ENCODE peak calls at places on chromosomes 11 and 22, in four cellular contexts. E is upper lobe of left lung, F is GM23338, Y is breast epithelium. I is an unnamed sample.
A peak's percentile ranks its signal among the peaks of the same experiment; 100 is the strongest.

GRCh38 chr22:45127866-45128265 is 35.9 kb upstream of the NUP50 start:
- DNase-seq in E (no peak), Y (no peak), F (no peak), I (no peak)

GRCh38 chr11:46039990-46040389 is 81.3 kb downstream of the PHF21A start:
- DNase-seq in E (no peak), Y (no peak), F (no peak), I (no peak)

GRCh38 chr11:117315285-117316196 is 515 bp downstream of the BACE1 start:
- DNase-seq in Y (no peak), E (peak; percentile 92), F (peak; percentile 25), I (no peak)

GRCh38 chr11:26964335-26964734 is 29.6 kb upstream of the FIBIN start:
- DNase-seq in F (no peak), Y (no peak), E (no peak), I (no peak)

GRCh38 chr11:61127991-61128390 is 25.7 kb downstream of the CD5 start:
- DNase-seq in Y (no peak), E (no peak), F (no peak), I (no peak)

GRCh38 chr11:18394928-18395734 is 768 bp downstream of the LDHA start:
- DNase-seq in Y (no peak), F (peak; percentile 40), E (no peak), I (no peak)

GRCh38 chr22:41668971-41669911 is 19.4 kb downstream of the SNU13 start:
- DNase-seq in E (peak; percentile 20), Y (no peak), F (no peak), I (no peak)

GRCh38 chr11:59173964-59174663 is 2.2 kb downstream of the DTX4 start:
- DNase-seq in F (peak; percentile 86), E (no peak), Y (no peak), I (no peak)

GRCh38 chr11:64021742-64022067 is 14.0 kb upstream of the FLRT1 start:
- DNase-seq in F (peak; percentile 60), Y (no peak), E (no peak), I (no peak)

GRCh38 chr22:19448739-19449421 is 1.4 kb upstream of the C22orf39 start:
- DNase-seq in Y (no peak), E (no peak), F (no peak), I (no peak)

GRCh38 chr22:29267858-29268510 is at the start of the genes EWSR1 and RHBDD3:
- DNase-seq in E (peak; percentile 99), F (peak; percentile 95), Y (peak; percentile 94), I (peak; percentile 90)

GRCh38 chr11:118232659-118233058 is 7.8 kb upstream of the JAML start:
- DNase-seq in E (no peak), Y (no peak), F (no peak), I (no peak)

GRCh38 chr11:46253258-46254134 is 24.0 kb upstream of the CREB3L1 start:
- DNase-seq in F (no peak), Y (no peak), E (no peak), I (no peak)

GRCh38 chr22:19086944-19087343 is 35.3 kb downstream of the DGCR2 start:
- DNase-seq in Y (no peak), F (no peak), E (no peak), I (no peak)

GRCh38 chr22:30304495-30305244 is 15.4 kb upstream of the CASTOR1 start:
- DNase-seq in Y (no peak), F (no peak), E (no peak), I (no peak)

GRCh38 chr11:130839950-130840666 is 76.2 kb downstream of the SNX19 start:
- DNase-seq in Y (no peak), F (no peak), E (no peak), I (no peak)

GRCh38 chr11:24861440-24861839 is 364.6 kb downstream of the LUZP2 start:
- DNase-seq in E (no peak), F (peak; percentile 7), Y (no peak), I (no peak)

GRCh38 chr11:12827929-12828812 is 153.9 kb downstream of the TEAD1 start:
- DNase-seq in Y (peak; percentile 60), E (no peak), F (peak; percentile 76), I (no peak)

GRCh38 chr11:78381867-78382266 is 35.8 kb downstream of the GAB2 start:
- DNase-seq in E (no peak), Y (no peak), F (no peak), I (no peak)

GRCh38 chr11:76234704-76235232 is 28.5 kb upstream of the WNT11 start:
- DNase-seq in E (peak; percentile 86), Y (no peak), F (no peak), I (peak; percentile 7)

GRCh38 chr11:74672956-74673895 is 58.0 kb downstream of the CHRDL2 start:
- DNase-seq in E (no peak), F (no peak), Y (peak; percentile 53), I (peak; percentile 64)

GRCh38 chr11:1171985-1172728 is 14.4 kb downstream of the MUC5AC start:
- DNase-seq in F (no peak), E (peak; percentile 63), Y (no peak), I (no peak)

GRCh38 chr11:33842236-33842915 is 49.5 kb downstream of the LMO2 start:
- DNase-seq in Y (no peak), F (peak; percentile 22), E (no peak), I (no peak)

GRCh38 chr22:47200273-47201051 is 438.0 kb downstream of the TBC1D22A start:
- DNase-seq in F (no peak), E (peak; percentile 70), Y (no peak), I (no peak)

GRCh38 chr11:100682247-100682969 is 4.7 kb upstream of the ARHGAP42 start:
- DNase-seq in Y (no peak), F (peak; percentile 56), E (no peak), I (no peak)

GRCh38 chr11:32881286-32881685 is 11.3 kb upstream of the QSER1 start:
- DNase-seq in E (no peak), F (no peak), Y (no peak), I (no peak)

GRCh38 chr11:125593113-125593761 is 585 bp downstream of the STT3A start:
- DNase-seq in F (peak; percentile 64), E (no peak), Y (no peak), I (no peak)

GRCh38 chr11:130583866-130584265 is 135.4 kb downstream of the ADAMTS15 start:
- DNase-seq in Y (no peak), E (no peak), F (no peak), I (no peak)

GRCh38 chr22:24390576-24390975 is 36.8 kb upstream of the ADORA2A start:
- DNase-seq in F (no peak), E (no peak), Y (no peak), I (no peak)

GRCh38 chr22:24392218-24392931 is 35.0 kb upstream of the ADORA2A start:
- DNase-seq in E (no peak), F (no peak), Y (no peak), I (no peak)

GRCh38 chr22:24391836-24392217 is 35.6 kb upstream of the ADORA2A start:
- DNase-seq in E (no peak), Y (no peak), F (no peak), I (no peak)

GRCh38 chr22:24389680-24390079 is 37.7 kb upstream of the ADORA2A start:
- DNase-seq in E (no peak), Y (no peak), F (no peak), I (no peak)

DNA sequence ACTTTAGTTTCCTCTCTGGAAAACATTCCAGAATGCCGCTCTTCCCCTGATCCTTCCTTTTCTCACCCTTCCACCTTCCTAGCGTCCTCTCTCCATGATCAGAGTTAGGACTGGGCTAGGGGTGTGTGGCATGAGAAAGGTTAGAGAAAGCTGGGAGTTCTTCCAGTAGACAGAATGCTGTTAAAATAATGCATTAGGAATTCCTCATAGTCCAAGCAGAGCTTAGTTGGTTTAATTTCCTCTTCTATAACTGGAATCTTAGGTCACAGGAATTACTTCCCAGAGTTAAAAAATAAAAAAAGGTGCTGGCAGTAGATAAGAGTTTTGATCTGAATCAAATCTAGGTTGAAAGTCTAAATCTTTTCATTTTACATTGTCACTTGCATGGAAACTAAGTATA is 37.2 kb upstream of the ADORA2A start:
- DNase-seq in F (no peak), E (no peak), Y (no peak), I (no peak)
- H3K4me1 ChIP-seq in F (no peaks in the 10 kb centered on the region), E (peaks cover 53% of the 10 kb centered on the region), Y (no peaks in the 10 kb centered on the region), I (peaks cover 41% of the 10 kb centered on the region)

DNA sequence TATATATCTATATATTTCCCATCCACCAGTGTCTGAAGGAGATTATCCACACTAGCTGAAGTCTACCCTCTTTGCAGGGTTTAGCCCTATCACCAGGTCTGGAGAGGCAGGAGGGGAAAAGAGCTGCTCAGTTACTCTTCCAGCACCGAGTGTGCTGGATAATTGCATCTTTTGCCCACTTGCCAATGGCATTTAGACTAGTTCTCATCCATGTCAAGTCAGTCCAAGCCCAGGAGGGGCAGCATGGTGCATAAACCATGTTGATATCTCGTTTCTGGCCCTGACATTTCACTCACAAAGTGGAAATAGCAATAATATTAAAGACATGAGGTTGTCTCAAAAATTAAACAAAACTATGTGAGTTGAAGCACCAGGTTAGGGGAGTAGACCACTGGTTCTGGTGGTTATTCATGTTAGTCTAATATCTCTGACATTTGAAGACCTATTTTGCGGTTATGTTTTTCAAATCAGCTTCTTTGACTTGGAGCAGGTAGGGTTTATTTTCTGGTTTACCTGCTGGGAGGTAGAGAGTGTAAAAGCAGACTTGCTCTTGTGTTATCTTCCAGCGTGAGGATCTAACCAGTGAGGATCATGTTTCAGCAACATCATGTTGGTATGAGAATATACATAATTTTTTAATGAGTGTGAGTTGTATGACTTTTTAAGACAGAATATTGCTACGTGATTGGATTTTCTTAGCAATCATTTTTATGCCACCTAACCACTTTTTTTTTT is 273.2 kb upstream of the KIRREL3 start:
- DNase-seq in Y (no peak), F (no peak), E (no peak), I (no peak)
- TF ChIP-seq CTCF in Y (no peak), F (no peak), E (no peak), I (no peak)

DNA sequence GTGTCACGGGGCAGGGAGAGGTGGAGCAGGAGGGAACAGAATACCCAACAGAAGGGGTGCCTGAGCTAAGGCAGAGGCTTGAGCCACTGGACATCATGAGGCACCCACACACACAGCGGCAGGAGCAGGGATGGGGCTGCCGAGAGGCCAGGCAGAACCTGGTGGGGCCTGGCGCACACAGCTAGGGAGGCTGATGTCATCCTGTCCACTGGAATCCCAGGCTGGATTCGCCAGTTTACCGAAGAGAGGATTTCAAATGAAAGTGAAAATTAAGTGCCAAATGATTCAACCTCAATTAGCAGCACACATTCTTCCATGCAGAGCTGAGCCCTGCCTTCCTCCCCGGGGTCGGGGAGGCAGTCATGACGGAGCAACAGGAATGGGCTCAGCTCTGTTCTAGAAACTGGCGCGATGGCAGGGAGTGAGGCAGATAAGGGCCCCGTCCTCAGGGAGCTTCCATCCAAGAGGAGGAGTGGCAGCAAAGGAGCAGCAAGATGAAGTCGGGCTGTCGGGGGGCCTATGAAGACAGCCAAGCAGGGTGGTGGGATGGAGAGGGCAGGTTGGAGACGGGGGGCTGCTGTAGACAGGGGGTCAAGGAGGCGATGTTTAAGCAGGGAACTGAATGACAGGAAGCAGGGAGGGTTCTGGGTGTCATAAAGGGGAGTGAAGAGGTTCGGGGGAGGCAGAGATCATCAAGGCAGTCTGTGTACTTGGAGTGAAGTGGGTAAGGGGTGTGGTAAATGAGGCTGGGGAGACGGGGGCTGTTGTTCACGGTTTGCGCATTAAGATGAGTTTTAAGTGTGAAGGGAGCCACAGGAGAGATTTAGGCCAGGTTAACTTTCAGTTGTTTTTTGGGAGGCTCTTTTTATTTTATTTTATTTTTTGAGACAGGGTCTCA is 6.4 kb downstream of the RAC2 start:
- DNase-seq in E (no peak), Y (no peak), F (no peak), I (no peak)
- H3K4me1 ChIP-seq in E (peaks cover 29% of the 10 kb centered on the region), Y (no peaks in the 10 kb centered on the region), F (peaks cover 2% of the 10 kb centered on the region), I (no peaks in the 10 kb centered on the region)

GRCh38 chr11:93740031-93740801 is 1.1 kb downstream of the TAF1D start:
- DNase-seq in F (peak; percentile 70), Y (no peak), E (no peak), I (no peak)

GRCh38 chr11:93743316-93743715 is 1.8 kb downstream of the C11orf54 start:
- DNase-seq in Y (no peak), F (no peak), E (peak; percentile 71), I (no peak)

GRCh38 chr11:93740802-93741093 is 547 bp downstream of the TAF1D start:
- DNase-seq in E (no peak), F (peak; percentile 63), Y (no peak), I (no peak)

GRCh38 chr11:93741882-93742226 is 382 bp downstream of the C11orf54 start:
- DNase-seq in Y (peak; percentile 58), F (peak; percentile 51), E (no peak), I (no peak)

GRCh38 chr11:93741094-93741881 is at the start of the genes C11orf54 and TAF1D:
- DNase-seq in E (peak; percentile 95), Y (peak; percentile 98), F (peak; percentile 99), I (peak; percentile 93)
- TF ChIP-seq CTCF in E (peak; percentile 52), Y (no peak), F (no peak), I (no peak)

I was measured in thoracic aorta.